ENCODE peak calls at places on chromosome 21, in six cellular contexts. J is pancreas, M is aorta, C is GM03348, B is fibroblast of lung, U is posterior cingulate gyrus. D is an unnamed sample.

GRCh38 chr21:9755611-9756010 is 765.8 kb upstream of the TPTE start:
- DNase-seq in J (no peak), M (no peak), C (no peak), B (no peak), U (no peak), D (no peak)

GRCh38 chr21:45016031-45016430 is 58.3 kb upstream of the ADARB1 start:
- DNase-seq in J (peak), M (peak), C (no peak), B (no peak), U (peak), D (no peak)

GRCh38 chr21:37030864-37031263 is 24.4 kb downstream of the RIPPLY3 start:
- DNase-seq in J (no peak), M (no peak), C (no peak), B (no peak), U (no peak), D (no peak)

GRCh38 chr21:37916795-37917142 is 512 bp upstream of the KCNJ6 start:
- DNase-seq in J (no peak), M (no peak), C (peak), B (no peak), U (no peak), D (no peak)

GRCh38 chr21:29870814-29871213 is 69.0 kb downstream of the GRIK1 start:
- DNase-seq in J (no peak), M (no peak), C (no peak), B (no peak), U (no peak), D (no peak)

GRCh38 chr21:41612674-41613250 is 104.8 kb upstream of the TMPRSS2 start:
- DNase-seq in J (peak), M (peak), C (peak), B (peak), U (peak), D (peak)

GRCh38 chr21:41970099-41970391 is 16.2 kb upstream of the C2CD2 start:
- DNase-seq in J (no peak), M (no peak), C (no peak), B (no peak), U (no peak), D (peak)

GRCh38 chr21:41601573-41602371 is 93.8 kb upstream of the TMPRSS2 start:
- DNase-seq in J (peak), M (peak), C (peak), B (no peak), U (no peak), D (no peak)

GRCh38 chr21:45376459-45377324 is 28.3 kb upstream of the COL18A1 start:
- DNase-seq in J (peak), M (peak), C (no peak), B (no peak), U (peak), D (peak)

GRCh38 chr21:34274001-34274400 is 89.8 kb upstream of the KCNE2 start:
- DNase-seq in J (no peak), M (no peak), C (peak), B (no peak), U (no peak), D (no peak)

GRCh38 chr21:44753357-44753756 is 42.0 kb upstream of the TSPEAR start:
- DNase-seq in J (no peak), M (peak), C (no peak), B (no peak), U (no peak), D (peak)

GRCh38 chr21:43578677-43579313 is 80.5 kb downstream of the HSF2BP start:
- DNase-seq in J (peak), M (no peak), C (peak), B (no peak), U (no peak), D (no peak)

GRCh38 chr21:24204641-24205040 is 1402.6 kb downstream of the MRPL39 start:
- DNase-seq in J (no peak), M (no peak), C (no peak), B (no peak), U (no peak), D (no peak)

GRCh38 chr21:42413500-42413899 is 9.8 kb downstream of the UBASH3A start:
- DNase-seq in J (no peak), M (no peak), C (no peak), B (no peak), U (no peak), D (no peak)

GRCh38 chr21:37529649-37530048 is 163.1 kb downstream of the DYRK1A start:
- DNase-seq in J (no peak), M (no peak), C (no peak), B (no peak), U (no peak), D (no peak)

GRCh38 chr21:43864806-43865470 is at the start of gene AGPAT3:
- DNase-seq in J (peak), M (peak), C (peak), B (no peak), U (no peak), D (peak)

GRCh38 chr21:40707271-40707670 is 139.7 kb downstream of the DSCAM start:
- DNase-seq in J (no peak), M (no peak), C (no peak), B (no peak), U (no peak), D (no peak)

GRCh38 chr21:33240404-33240803 is 10.7 kb downstream of the IFNAR2 start:
- DNase-seq in J (no peak), M (no peak), C (no peak), B (no peak), U (no peak), D (no peak)

GRCh38 chr21:33368124-33368523 is 35.1 kb upstream of the IFNGR2 start:
- DNase-seq in J (no peak), M (no peak), C (no peak), B (no peak), U (no peak), D (no peak)

GRCh38 chr21:42480736-42481135 is 15.3 kb downstream of the RSPH1 start:
- DNase-seq in J (no peak), M (no peak), C (no peak), B (no peak), U (no peak), D (no peak)

GRCh38 chr21:28833181-28833580 is 159.5 kb downstream of the LTN1 start:
- DNase-seq in J (no peak), M (no peak), C (no peak), B (no peak), U (no peak), D (no peak)

GRCh38 chr21:39681845-39682244 is 63.1 kb upstream of the IGSF5 start:
- DNase-seq in J (no peak), M (no peak), C (peak), B (peak), U (no peak), D (no peak)

GRCh38 chr21:34690793-34691175 is 22.0 kb downstream of the CLIC6 start:
- DNase-seq in J (no peak), M (no peak), C (no peak), B (no peak), U (no peak), D (no peak)

GRCh38 chr21:37699024-37699770 is 217.1 kb downstream of the KCNJ6 start:
- DNase-seq in J (no peak), M (no peak), C (no peak), B (no peak), U (no peak), D (no peak)

GRCh38 chr21:42974832-42975820 is 764 bp downstream of the PKNOX1 start:
- DNase-seq in J (peak), M (peak), C (peak), B (peak), U (peak), D (no peak)

GRCh38 chr21:25396135-25396711 is 211.1 kb downstream of the MRPL39 start:
- DNase-seq in J (no peak), M (no peak), C (no peak), B (no peak), U (no peak), D (no peak)

GRCh38 chr21:15309022-15309590 is 244.3 kb upstream of the NRIP1 start:
- DNase-seq in J (no peak), M (no peak), C (no peak), B (peak), U (no peak), D (no peak)

GRCh38 chr21:46081022-46081861 is 16.7 kb upstream of the COL6A2 start:
- DNase-seq in J (no peak), M (peak), C (peak), B (peak), U (peak), D (peak)

GRCh38 chr21:46116189-46116845 is 18.4 kb downstream of the COL6A2 start:
- DNase-seq in J (peak), M (peak), C (no peak), B (no peak), U (no peak), D (peak)

D was measured in chondrocyte.